ENCODE peak calls at places on chromosomes 11 and 22, in seven cellular contexts. W, I, F, S, Z, V and N are unnamed samples.

GRCh38 chr11:73661035-73661628 is 14.8 kb downstream of the PLEKHB1 start:
- DNase-seq in W (peak; percentile 43), I (peak; percentile 81), F (peak; percentile 78), S (peak; percentile 84), Z (peak; percentile 100), V (no peak), N (peak; percentile 87)

GRCh38 chr22:36211237-36211881 is 9.8 kb upstream of the APOL4 start:
- DNase-seq in W (no peak), I (peak; percentile 32), F (no peak), S (peak; percentile 42), Z (no peak), V (no peak), N (peak; percentile 86)

GRCh38 chr11:68139395-68139794 is 18.2 kb upstream of the CHKA start:
- DNase-seq in W (no peak), I (no peak), F (no peak), S (no peak), Z (no peak), V (no peak), N (peak; percentile 45)

GRCh38 chr11:80297808-80298460 is 857.1 kb upstream of the TENM4 start:
- DNase-seq in W (no peak), I (no peak), F (peak; percentile 13), S (peak; percentile 43), Z (no peak), V (no peak), N (no peak)

GRCh38 chr11:67345949-67346819 is 7.2 kb downstream of the POLD4 start:
- DNase-seq in W (peak; percentile 54), I (peak; percentile 44), F (peak; percentile 97), S (peak; percentile 49), Z (no peak), V (peak; percentile 32), N (peak; percentile 64)

GRCh38 chr11:65884716-65885092 is 3.6 kb downstream of the FIBP start:
- DNase-seq in W (no peak), I (peak; percentile 83), F (peak; percentile 83), S (peak; percentile 78), Z (peak; percentile 90), V (peak; percentile 60), N (peak; percentile 88)

GRCh38 chr22:24976442-24977218 is 24.1 kb downstream of the KIAA1671 start:
- DNase-seq in W (no peak), I (no peak), F (no peak), S (no peak), Z (no peak), V (no peak), N (no peak)

GRCh38 chr11:65214212-65214845 is 32.6 kb downstream of the CAPN1 start:
- DNase-seq in W (no peak), I (no peak), F (no peak), S (no peak), Z (no peak), V (no peak), N (peak; percentile 67)

GRCh38 chr22:45994516-45995404 is 17.8 kb upstream of the WNT7B start:
- DNase-seq in W (no peak), I (peak; percentile 57), F (peak; percentile 49), S (peak; percentile 55), Z (peak; percentile 100), V (no peak), N (peak; percentile 74)

GRCh38 chr11:129767827-129768226 is 47.8 kb upstream of the TMEM45B start:
- DNase-seq in W (no peak), I (no peak), F (no peak), S (no peak), Z (no peak), V (no peak), N (no peak)

GRCh38 chr11:60786811-60787567 is 1.9 kb downstream of the MS4A10 start:
- DNase-seq in W (no peak), I (no peak), F (peak; percentile 17), S (peak; percentile 96), Z (no peak), V (no peak), N (no peak)

GRCh38 chr22:25645964-25646363 is 81.5 kb downstream of the GRK3 start:
- DNase-seq in W (no peak), I (no peak), F (no peak), S (no peak), Z (no peak), V (no peak), N (no peak)

GRCh38 chr22:46092646-46093410 is 57.5 kb upstream of the PPARA start:
- DNase-seq in W (no peak), I (no peak), F (no peak), S (no peak), Z (no peak), V (no peak), N (no peak)

GRCh38 chr22:18994780-18995711 is 59.0 kb upstream of the PRODH start:
- DNase-seq in W (no peak), I (no peak), F (peak; percentile 43), S (no peak), Z (peak; percentile 39), V (peak; percentile 89), N (peak; percentile 54)

DNA sequence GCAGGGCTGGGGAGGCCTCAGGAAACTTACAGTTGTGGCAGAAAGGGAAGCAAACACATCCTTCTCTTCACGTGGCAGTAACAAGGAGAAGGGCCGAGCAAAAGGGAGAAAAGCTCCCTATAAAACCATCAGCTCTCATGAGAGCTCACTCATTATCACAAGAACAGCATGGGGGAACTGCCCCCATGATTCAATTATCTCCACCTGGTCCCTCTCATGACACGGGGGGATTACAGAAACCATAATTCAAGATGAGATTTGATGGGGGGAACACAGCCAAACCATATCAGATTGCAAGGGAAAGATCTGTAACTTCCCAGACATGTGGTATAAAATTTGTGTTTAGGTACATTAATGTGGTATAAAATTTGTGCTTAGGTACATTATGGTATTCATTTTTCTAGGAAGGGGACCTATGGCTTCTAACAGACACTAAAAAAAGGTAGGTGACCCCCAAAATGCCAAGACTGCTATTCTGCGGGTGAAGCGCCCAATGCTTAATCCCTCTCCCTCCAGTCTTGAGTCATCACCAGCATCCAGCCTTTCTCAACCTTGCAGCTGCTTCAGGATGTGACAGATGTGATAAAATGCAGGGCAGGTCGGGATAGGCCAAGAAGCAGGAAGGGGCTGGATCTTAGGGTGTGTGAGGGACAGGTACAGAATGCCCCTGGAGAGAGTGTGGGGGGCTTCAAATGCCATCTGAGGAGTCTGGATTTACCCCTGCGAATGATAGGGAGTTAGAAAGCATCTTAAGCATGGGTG is 57.7 kb upstream of the AMPD3 start:
- DNase-seq in W (no peak), I (no peak), F (no peak), S (no peak), Z (peak; percentile 33), V (no peak), N (no peak)
- TF ChIP-seq MAX in W (no peak), I (no peak), F (no peak), S (no peak), Z (no peak), V (no peak), N (no peak)

GRCh38 chr22:30327864-30328345 is 1.2 kb upstream of the TBC1D10A start:
- DNase-seq in W (peak; percentile 27), I (peak; percentile 41), F (peak; percentile 31), S (no peak), Z (no peak), V (peak; percentile 53), N (no peak)

GRCh38 chr22:30328466-30329049 is 1.8 kb upstream of the TBC1D10A start:
- DNase-seq in W (no peak), I (no peak), F (no peak), S (no peak), Z (no peak), V (no peak), N (no peak)

GRCh38 chr22:30325065-30325720 is 1.5 kb downstream of the TBC1D10A start:
- DNase-seq in W (no peak), I (peak; percentile 54), F (peak; percentile 54), S (no peak), Z (no peak), V (no peak), N (no peak)

GRCh38 chr22:30325724-30326703 is 727 bp downstream of the TBC1D10A start:
- DNase-seq in W (no peak), I (peak; percentile 48), F (no peak), S (no peak), Z (peak; percentile 49), V (no peak), N (no peak)

DNA sequence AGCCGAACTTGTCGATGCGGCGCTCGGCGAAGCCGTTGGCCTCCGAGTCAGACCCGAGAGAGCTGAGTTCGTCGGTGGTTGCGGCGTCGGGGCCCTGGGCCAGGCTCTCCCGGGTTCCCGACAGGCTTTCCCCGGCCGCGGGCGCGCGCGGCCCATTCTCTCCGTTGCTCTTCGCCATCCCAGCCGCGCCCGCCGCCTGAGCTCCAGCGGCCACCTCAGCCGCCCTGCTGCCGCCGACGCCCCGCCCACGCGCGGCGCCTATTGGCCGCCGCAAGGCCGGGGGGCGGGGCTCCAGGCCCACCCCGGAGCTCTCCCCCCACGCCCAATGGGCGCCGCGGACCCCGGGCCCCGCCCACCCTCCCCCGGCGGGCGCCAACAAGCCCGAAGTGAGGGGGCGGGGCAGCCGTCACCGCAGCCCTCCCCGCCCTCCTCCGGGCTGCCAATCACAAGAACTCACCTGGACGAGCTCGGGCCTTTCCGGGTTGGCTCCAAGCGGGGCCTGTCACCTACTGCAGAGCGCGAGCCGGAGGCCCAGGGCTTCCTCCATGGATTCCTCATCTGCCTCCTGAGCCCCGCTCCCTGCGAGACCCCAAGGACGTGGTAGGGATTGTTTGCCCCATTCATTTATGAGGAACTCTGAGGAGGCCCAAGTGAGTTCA is at the start of gene TBC1D10A:
- DNase-seq in W (peak; percentile 85), I (peak; percentile 91), F (peak; percentile 87), S (peak; percentile 86), Z (peak; percentile 92), V (peak; percentile 90), N (peak; percentile 91)
- TF ChIP-seq POLR2A in W (no peak), I (peak; percentile 63), F (peak; percentile 20), S (peak; percentile 63), Z (peak; percentile 31), V (peak; percentile 68), N (peak; percentile 40)

GRCh38 chr22:42217019-42217751 is 53.3 kb downstream of the TCF20 start:
- DNase-seq in W (no peak), I (no peak), F (peak; percentile 1), S (no peak), Z (no peak), V (no peak), N (no peak)

GRCh38 chr22:42217752-42218280 is 52.6 kb downstream of the TCF20 start:
- DNase-seq in W (no peak), I (no peak), F (no peak), S (peak; percentile 6), Z (no peak), V (no peak), N (no peak)

GRCh38 chr22:42214625-42215415 is 55.6 kb downstream of the TCF20 start:
- DNase-seq in W (no peak), I (no peak), F (no peak), S (no peak), Z (no peak), V (no peak), N (no peak)
- TF ChIP-seq MAX in W (no peak), I (no peak), F (no peak), S (no peak), Z (no peak), V (no peak), N (no peak)

GRCh38 chr11:75152651-75153553 is 2.0 kb downstream of the SLCO2B1 start:
- DNase-seq in W (no peak), I (no peak), F (no peak), S (no peak), Z (no peak), V (no peak), N (no peak)

GRCh38 chr11:75152090-75152489 is 1.2 kb downstream of the SLCO2B1 start:
- DNase-seq in W (no peak), I (no peak), F (no peak), S (no peak), Z (no peak), V (no peak), N (no peak)

GRCh38 chr11:75151346-75152047 is 590 bp downstream of the SLCO2B1 start:
- DNase-seq in W (no peak), I (no peak), F (no peak), S (no peak), Z (no peak), V (no peak), N (no peak)

GRCh38 chr11:75150079-75150478 is 828 bp upstream of the SLCO2B1 start:
- DNase-seq in W (no peak), I (no peak), F (no peak), S (no peak), Z (no peak), V (no peak), N (no peak)

GRCh38 chr11:75150879-75151278 is at the start of gene SLCO2B1:
- DNase-seq in W (no peak), I (no peak), F (no peak), S (no peak), Z (no peak), V (no peak), N (no peak)
- TF ChIP-seq POLR2A in W (no peak), I (no peak), F (no peak), S (no peak), Z (no peak), V (no peak), N (no peak)